ENCODE peak calls at places on chromosomes 2 and 18, in four cellular contexts. H is HepG2, R is stomach, D is sigmoid colon. A is an unnamed sample. For H3K4me1, the result is how much of the 10 kb centered on the place peaks cover.

GRCh38 chr2:22737144-22737543 is 647.8 kb upstream of the KLHL29 start:
- DNase-seq in H (no peak), R (no peak), D (no peak), A (no peak)

GRCh38 chr2:26629346-26629630 is 11.9 kb downstream of the CIB4 start:
- DNase-seq in H (no peak), R (no peak), D (no peak), A (no peak)

GRCh38 chr2:101446869-101447268 is 28.0 kb downstream of the RFX8 start:
- DNase-seq in H (no peak), R (no peak), D (no peak), A (no peak)

GRCh38 chr2:165803123-165803760 is 9.2 kb upstream of the GALNT3 start:
- DNase-seq in H (no peak), R (no peak), D (no peak), A (no peak)

GRCh38 chr2:224069172-224069571 is 30.1 kb upstream of the SERPINE2 start:
- DNase-seq in H (no peak), R (no peak), D (no peak), A (no peak)

GRCh38 chr2:85162746-85163301 is 29.6 kb downstream of the TCF7L1 start:
- DNase-seq in H (no peak), R (no peak), D (no peak), A (peak)

GRCh38 chr18:70292628-70293027 is 3.8 kb downstream of the SOCS6 start:
- DNase-seq in H (no peak), R (no peak), D (no peak), A (no peak)

GRCh38 chr2:36857713-36858112 is 108.6 kb downstream of the STRN start:
- DNase-seq in H (no peak), R (no peak), D (no peak), A (no peak)

GRCh38 chr2:44528595-44528994 is 166.8 kb downstream of the CAMKMT start:
- DNase-seq in H (no peak), R (no peak), D (no peak), A (no peak)

GRCh38 chr2:104434363-104434792 is 419.5 kb upstream of the POU3F3 start:
- DNase-seq in H (no peak), R (peak), D (no peak), A (no peak)

GRCh38 chr2:66851449-66851872 is 416.5 kb downstream of the MEIS1 start:
- DNase-seq in H (peak), R (no peak), D (peak), A (no peak)

GRCh38 chr2:1548910-1549673 is 135.8 kb downstream of the TPO start:
- DNase-seq in H (no peak), R (no peak), D (no peak), A (no peak)

GRCh38 chr2:235561450-235561849 is 67.6 kb downstream of the AGAP1 start:
- DNase-seq in H (no peak), R (no peak), D (no peak), A (no peak)

GRCh38 chr18:293557-293956 is 25.7 kb upstream of the THOC1 start:
- DNase-seq in H (no peak), R (no peak), D (no peak), A (no peak)

GRCh38 chr2:200761168-200761715 is 50.5 kb upstream of the BZW1 start:
- DNase-seq in H (no peak), R (no peak), D (no peak), A (no peak)

GRCh38 chr2:113724010-113724409 is 32.4 kb downstream of the SLC35F5 start:
- DNase-seq in H (no peak), R (no peak), D (no peak), A (no peak)

GRCh38 chr18:69250305-69251151 is 150.2 kb upstream of the DOK6 start:
- DNase-seq in H (no peak), R (no peak), D (no peak), A (no peak)

GRCh38 chr2:216700088-216700567 is 4.8 kb upstream of the IGFBP5 start:
- DNase-seq in H (no peak), R (no peak), D (peak), A (no peak)

GRCh38 chr2:212730994-212731393 is 192.4 kb upstream of the ERBB4 start:
- DNase-seq in H (no peak), R (no peak), D (no peak), A (no peak)

GRCh38 chr2:234483568-234484251 is 13.2 kb downstream of the ARL4C start:
- DNase-seq in H (no peak), R (no peak), D (peak), A (no peak)

GRCh38 chr18:58222439-58223125 is 178.6 kb downstream of the NEDD4L start:
- DNase-seq in H (no peak), R (no peak), D (no peak), A (no peak)

GRCh38 chr2:63057249-63058148 is 6.9 kb downstream of the OTX1 start:
- DNase-seq in H (no peak), R (no peak), D (no peak), A (no peak)

GRCh38 chr2:241421330-241421729 is 65.2 kb downstream of the FARP2 start:
- DNase-seq in H (no peak), R (no peak), D (no peak), A (no peak)

GRCh38 chr2:228602277-228602676 is 420.8 kb upstream of the SPHKAP start:
- DNase-seq in H (no peak), R (no peak), D (no peak), A (no peak)

GRCh38 chr2:55888941-55889340 is 34.6 kb downstream of the EFEMP1 start:
- DNase-seq in H (no peak), R (no peak), D (no peak), A (no peak)

GRCh38 chr2:56018202-56018601 is 94.6 kb upstream of the EFEMP1 start:
- DNase-seq in H (no peak), R (no peak), D (no peak), A (no peak)

GRCh38 chr2:111961663-111962062 is 63.3 kb downstream of the MERTK start:
- DNase-seq in H (no peak), R (no peak), D (no peak), A (no peak)

GRCh38 chr2:36568533-36569246 is 29.3 kb downstream of the FEZ2 start:
- DNase-seq in H (no peak), R (no peak), D (no peak), A (no peak)

GRCh38 chr18:44458777-44459176 is 221.9 kb upstream of the SETBP1 start:
- DNase-seq in H (no peak), R (no peak), D (no peak), A (no peak)

GRCh38 chr2:127597046-127597983 is 48.6 kb upstream of the GPR17 start:
- DNase-seq in H (no peak), R (peak), D (peak), A (peak)

GRCh38 chr2:237687666-237688065 is 60.3 kb downstream of the LRRFIP1 start:
- DNase-seq in H (peak), R (peak), D (peak), A (no peak)

GRCh38 chr2:212882626-212883025 is 268.8 kb downstream of the IKZF2 start:
- DNase-seq in H (no peak), R (no peak), D (no peak), A (no peak)

GRCh38 chr2:176140130-176140519 is 10.6 kb downstream of the HOXD8 start:
- DNase-seq in H (no peak), R (no peak), D (peak), A (no peak)

GRCh38 chr18:80065705-80066104 is 31.5 kb downstream of the RBFA start:
- DNase-seq in H (no peak), R (no peak), D (no peak), A (no peak)

GRCh38 chr2:209960676-209961630 is 41.5 kb upstream of the RPE start:
- DNase-seq in H (peak), R (peak), D (no peak), A (peak)

GRCh38 chr2:209958016-209958415 is 44.4 kb upstream of the RPE start:
- DNase-seq in H (no peak), R (no peak), D (no peak), A (no peak)

DNA sequence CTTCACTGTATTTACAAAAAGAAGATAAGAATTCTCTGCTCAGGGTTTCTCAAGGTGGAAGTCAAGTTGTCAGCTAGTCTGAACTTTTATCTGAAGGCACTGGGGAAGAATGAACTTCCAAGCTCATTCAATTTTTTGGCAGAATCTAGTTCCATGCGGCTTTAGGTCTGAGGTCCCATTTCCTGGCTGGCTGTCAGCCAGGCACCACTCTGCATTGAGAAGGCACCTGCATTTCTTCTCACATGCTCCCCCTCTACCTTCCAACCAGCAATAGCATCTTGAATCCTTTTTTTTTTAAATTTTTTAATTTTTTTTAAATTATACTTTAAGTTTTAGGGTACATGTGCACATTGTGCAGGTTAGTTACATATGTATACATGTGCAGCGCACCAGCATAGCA is 46.2 kb upstream of the RPE start:
- DNase-seq in H (no peak), R (peak), D (no peak), A (no peak)
- H3K4me1 ChIP-seq in H (under half), R (under half), D (under half), A (under half)

GRCh38 chr2:142892715-142893114 is 15.3 kb downstream of the KYNU start:
- DNase-seq in H (peak), R (no peak), D (no peak), A (no peak)

GRCh38 chr2:142897807-142898206 is 20.3 kb downstream of the KYNU start:
- DNase-seq in H (no peak), R (no peak), D (no peak), A (no peak)

GRCh38 chr2:142893241-142893640 is 15.8 kb downstream of the KYNU start:
- DNase-seq in H (no peak), R (no peak), D (no peak), A (no peak)
- TF ChIP-seq EP300 in H (no peak), R (no peak), D (no peak), A (no peak)

GRCh38 chr2:68719912-68720311 is 14.7 kb upstream of the ARHGAP25 start:
- DNase-seq in H (no peak), R (no peak), D (no peak), A (no peak)

GRCh38 chr2:68720665-68721064 is 13.9 kb upstream of the ARHGAP25 start:
- DNase-seq in H (no peak), R (no peak), D (no peak), A (no peak)

GRCh38 chr2:68721482-68722071 is 13.0 kb upstream of the ARHGAP25 start:
- DNase-seq in H (no peak), R (peak), D (no peak), A (peak)

GRCh38 chr2:68726100-68726499 is 8.5 kb upstream of the ARHGAP25 start:
- DNase-seq in H (no peak), R (no peak), D (no peak), A (no peak)

GRCh38 chr2:68722712-68723111 is 11.9 kb upstream of the ARHGAP25 start:
- DNase-seq in H (peak), R (no peak), D (no peak), A (no peak)
- H3K4me1 ChIP-seq in H (under half), R (under half), D (under half), A (under half)

GRCh38 chr18:23107718-23108117 is 27.6 kb upstream of the CABLES1 start:
- DNase-seq in H (no peak), R (no peak), D (no peak), A (no peak)

GRCh38 chr18:23105581-23106219 is 29.6 kb upstream of the CABLES1 start:
- DNase-seq in H (no peak), R (no peak), D (no peak), A (no peak)

GRCh38 chr18:23106575-23106974 is 28.7 kb upstream of the CABLES1 start:
- DNase-seq in H (peak), R (no peak), D (no peak), A (no peak)

GRCh38 chr18:23105030-23105429 is 30.3 kb upstream of the CABLES1 start:
- DNase-seq in H (no peak), R (no peak), D (no peak), A (no peak)

DNA sequence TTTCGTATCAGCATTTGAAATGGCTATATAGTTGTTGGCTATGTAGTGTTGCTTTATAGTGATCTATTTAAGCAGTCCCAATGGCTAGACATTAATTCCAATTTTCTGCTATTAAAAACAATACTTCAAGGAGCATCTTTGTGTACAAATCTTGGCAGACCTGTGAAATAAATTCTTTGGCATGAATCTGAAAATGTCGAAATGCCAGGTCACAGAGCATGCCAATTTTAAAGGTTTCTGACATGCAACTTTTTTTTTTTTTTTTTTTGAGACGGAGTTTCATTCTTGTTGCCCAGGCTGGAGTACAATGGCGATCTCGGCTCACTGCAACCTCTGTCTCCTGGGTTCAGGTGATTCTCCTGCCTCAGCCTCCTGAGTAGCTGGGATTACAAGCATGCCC is 26.8 kb upstream of the CABLES1 start:
- DNase-seq in H (no peak), R (no peak), D (no peak), A (no peak)
- TF ChIP-seq EP300 in H (no peak), R (no peak), D (no peak), A (no peak)

GRCh38 chr2:98458667-98459380 is 14.2 kb downstream of the INPP4A start:
- DNase-seq in H (no peak), R (no peak), D (peak), A (no peak)
- H3K4me1 ChIP-seq in H (under half), R (under half), D (half or more), A (half or more)

DNA sequence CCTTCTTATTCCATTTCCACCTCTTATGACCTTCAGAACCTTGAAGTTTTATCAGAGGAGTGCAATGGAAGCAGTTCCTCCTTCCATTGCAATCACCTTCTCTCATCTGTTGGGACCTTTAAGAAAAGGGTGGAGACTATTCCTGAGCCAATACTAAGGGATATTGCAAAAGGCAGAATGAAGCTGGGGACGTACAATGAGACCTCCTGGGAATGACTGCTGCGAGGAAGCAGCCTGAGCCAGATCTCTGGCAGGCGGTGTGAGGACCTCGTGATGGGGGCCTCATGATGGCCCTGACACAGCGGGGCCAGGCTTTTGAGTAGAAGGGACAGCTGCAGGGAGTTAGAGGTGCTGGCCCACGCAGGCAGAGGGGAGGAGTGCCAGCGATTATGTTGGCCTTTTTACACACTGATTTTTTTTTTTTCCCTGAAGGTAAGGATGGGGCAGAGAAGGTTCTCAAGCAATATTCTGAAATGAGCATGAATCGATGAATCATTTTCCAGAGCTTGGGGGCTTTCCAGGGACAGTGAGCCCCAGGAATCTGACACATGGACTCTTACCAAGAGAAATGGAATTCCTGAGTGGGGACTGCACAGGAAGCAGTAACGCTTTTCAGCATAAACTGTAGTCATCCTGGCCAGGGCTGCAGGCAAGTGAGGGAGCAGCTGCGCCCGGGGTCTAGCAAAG is 40.0 kb upstream of the LAPTM4A start:
- DNase-seq in H (no peak), R (no peak), D (peak), A (no peak)
- TF ChIP-seq EP300 in H (no peak), R (no peak), D (no peak), A (no peak)

GRCh38 chr2:201938151-201938815 is 95.4 kb upstream of the FZD7 start:
- DNase-seq in H (no peak), R (no peak), D (no peak), A (no peak)
- H3K4me1 ChIP-seq in H (under half), R (under half), D (under half), A (under half)

GRCh38 chr2:16746329-16746728 is 80.7 kb upstream of the CYRIA start:
- DNase-seq in H (no peak), R (no peak), D (no peak), A (no peak)

GRCh38 chr2:16747706-16748105 is 82.1 kb upstream of the CYRIA start:
- DNase-seq in H (no peak), R (no peak), D (no peak), A (no peak)

GRCh38 chr2:16747257-16747656 is 81.6 kb upstream of the CYRIA start:
- DNase-seq in H (no peak), R (no peak), D (no peak), A (no peak)

GRCh38 chr2:16745466-16745865 is 79.8 kb upstream of the CYRIA start:
- DNase-seq in H (no peak), R (no peak), D (no peak), A (no peak)

DNA sequence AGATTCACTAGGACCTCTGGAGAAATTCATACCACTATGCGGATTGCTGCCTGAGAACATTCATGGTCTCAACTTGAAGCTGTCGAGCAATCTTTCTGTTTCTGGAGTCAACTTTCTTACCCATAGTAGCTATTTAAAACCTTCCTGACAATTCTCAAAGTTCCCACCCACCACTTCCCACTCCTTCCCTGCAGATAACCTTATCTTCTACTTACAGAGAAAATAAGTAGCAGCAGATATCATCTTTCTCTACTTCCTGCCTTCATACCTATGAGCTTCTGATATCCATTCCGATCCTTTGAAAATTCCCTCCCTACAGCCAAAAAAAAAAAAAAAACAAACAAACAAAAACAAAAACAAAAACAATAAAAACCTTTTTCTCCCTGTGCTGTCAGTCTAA is 81.2 kb upstream of the CYRIA start:
- DNase-seq in H (no peak), R (no peak), D (no peak), A (no peak)
- TF ChIP-seq EP300 in H (no peak), R (no peak), D (no peak), A (no peak)

DNA sequence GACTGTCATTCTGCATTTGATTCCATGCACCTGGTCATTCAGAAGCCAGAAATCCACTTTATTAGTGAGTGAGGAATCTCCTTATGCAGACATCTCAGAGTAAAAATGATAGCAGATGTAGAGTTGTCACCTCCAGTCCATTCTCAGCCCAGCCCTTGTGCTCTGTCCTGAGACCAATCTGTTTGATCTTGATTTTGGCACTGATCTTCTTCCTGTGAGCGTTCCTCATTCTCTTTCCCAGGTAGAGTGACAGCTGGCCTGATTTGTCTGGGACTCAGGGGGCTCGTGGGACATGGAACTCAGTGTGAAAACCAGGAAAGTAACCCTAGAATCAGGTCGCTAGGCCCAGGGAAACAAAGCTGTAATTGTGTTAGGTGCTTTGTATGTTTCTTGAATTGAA is 8.9 kb downstream of the ARHGAP25 start:
- DNase-seq in H (no peak), R (no peak), D (no peak), A (no peak)
- H3K4me1 ChIP-seq in H (under half), R (under half), D (under half), A (under half)

A was measured in upper lobe of left lung.